ENCODE peak calls at places on chromosomes 6 and 20, in nine cellular contexts. H, D, P, C, N, V, G, L and I are unnamed samples.

GRCh38 chr20:40558212-40558611 is 130.8 kb downstream of the MAFB start:
- DNase-seq in L (no peak), N (no peak), G (no peak), D (no peak), C (no peak), V (no peak), P (no peak), H (no peak), I (no peak)

GRCh38 chr6:55528624-55529023 is 50.4 kb downstream of the HMGCLL1 start:
- DNase-seq in P (no peak), N (no peak), V (no peak), C (no peak), G (peak), H (no peak), L (no peak), D (no peak), I (peak)

GRCh38 chr20:46084805-46085792 is 4.7 kb downstream of the NCOA5 start:
- DNase-seq in P (no peak), V (no peak), L (no peak), C (no peak), N (no peak), G (peak), D (no peak), H (no peak), I (no peak)

GRCh38 chr6:34519971-34520644 is 36.0 kb downstream of the SPDEF start:
- DNase-seq in H (no peak), N (peak), V (no peak), L (no peak), P (no peak), D (no peak), G (no peak), C (no peak), I (no peak)

GRCh38 chr20:48728042-48728837 is 99.6 kb downstream of the PREX1 start:
- DNase-seq in L (no peak), C (peak), D (no peak), H (no peak), G (no peak), V (no peak), P (no peak), N (no peak), I (no peak)

GRCh38 chr6:46583081-46583480 is 69.5 kb downstream of the CYP39A1 start:
- DNase-seq in N (no peak), P (no peak), G (no peak), H (no peak), L (no peak), V (no peak), C (no peak), D (no peak), I (no peak)

GRCh38 chr6:14876778-14877613 is 368.9 kb upstream of the JARID2 start:
- DNase-seq in P (no peak), V (peak), N (no peak), C (no peak), D (peak), H (no peak), G (no peak), L (no peak), I (no peak)

GRCh38 chr6:21873562-21873961 is 280.0 kb downstream of the SOX4 start:
- DNase-seq in V (no peak), D (peak), C (no peak), N (no peak), H (no peak), L (no peak), G (no peak), P (no peak), I (no peak)

GRCh38 chr20:54515788-54516324 is 40.5 kb downstream of the DOK5 start:
- DNase-seq in N (no peak), C (no peak), V (no peak), H (no peak), L (no peak), P (no peak), G (no peak), D (no peak), I (no peak)